ENCODE peak calls at places on chromosomes 3 and 15, in six cellular contexts. S is right lobe of liver, J is kidney epithelial cell, H is IMR-90, T is lower lobe of right lung, A is cardiac fibroblast. P is an unnamed sample.

GRCh38 chr15:100734606-100735005 is 132.2 kb downstream of the ASB7 start:
- DNase-seq in S (no peak), J (no peak), H (no peak), T (no peak), A (no peak), P (no peak)

GRCh38 chr3:38327335-38328009 is 19.1 kb upstream of the XYLB start:
- DNase-seq in S (no peak), J (peak; percentile 61), H (peak; percentile 56), T (no peak), A (peak; percentile 33), P (no peak)

GRCh38 chr15:92665100-92665555 is 9.6 kb upstream of the FAM174B start:
- DNase-seq in S (no peak), J (no peak), H (peak; percentile 69), T (no peak), A (peak; percentile 87), P (no peak)

GRCh38 chr3:185060655-185061054 is 92.2 kb downstream of the C3orf70 start:
- DNase-seq in S (no peak), J (no peak), H (no peak), T (no peak), A (no peak), P (no peak)

GRCh38 chr3:10949197-10949596 is 43.4 kb upstream of the SLC6A1 start:
- DNase-seq in S (no peak), J (no peak), H (no peak), T (no peak), A (no peak), P (no peak)

GRCh38 chr15:96181873-96182301 is 148.6 kb upstream of the NR2F2 start:
- DNase-seq in S (peak; percentile 79), J (no peak), H (peak; percentile 88), T (no peak), A (peak; percentile 92), P (no peak)

GRCh38 chr3:116256843-116257485 is 188.3 kb downstream of the LSAMP start:
- DNase-seq in S (no peak), J (peak; percentile 21), H (peak; percentile 3), T (no peak), A (no peak), P (peak; percentile 6)

GRCh38 chr3:129575987-129576364 is 30.5 kb downstream of the PLXND1 start:
- DNase-seq in S (no peak), J (no peak), H (no peak), T (no peak), A (no peak), P (no peak)

GRCh38 chr15:74779162-74779648 is 2.7 kb upstream of the CSK start:
- DNase-seq in S (no peak), J (no peak), H (no peak), T (no peak), A (no peak), P (no peak)

GRCh38 chr3:111924283-111924682 is 54.5 kb upstream of the ABHD10 start:
- DNase-seq in S (peak; percentile 90), J (no peak), H (no peak), T (peak; percentile 50), A (peak; percentile 34), P (no peak)

GRCh38 chr3:133843634-133844033 is 38.0 kb downstream of the SRPRB start:
- DNase-seq in S (no peak), J (peak; percentile 72), H (peak; percentile 89), T (no peak), A (peak; percentile 29), P (no peak)

GRCh38 chr3:31275038-31275562 is 257.6 kb upstream of the STT3B start:
- DNase-seq in S (no peak), J (peak; percentile 7), H (peak; percentile 64), T (no peak), A (peak; percentile 89), P (no peak)

GRCh38 chr3:32109256-32109655 is 2.8 kb downstream of the GPD1L start:
- DNase-seq in S (peak; percentile 61), J (no peak), H (peak; percentile 39), T (peak; percentile 89), A (peak; percentile 94), P (no peak)

GRCh38 chr3:115156255-115156654 is 9.2 kb upstream of the ZBTB20 start:
- DNase-seq in S (no peak), J (no peak), H (no peak), T (no peak), A (no peak), P (no peak)

GRCh38 chr15:70974004-70974832 is 81.6 kb downstream of the LRRC49 start:
- DNase-seq in S (no peak), J (no peak), H (peak; percentile 83), T (no peak), A (peak; percentile 81), P (no peak)

GRCh38 chr15:62394079-62394478 is 229.0 kb upstream of the C2CD4B start:
- DNase-seq in S (no peak), J (no peak), H (peak; percentile 38), T (no peak), A (peak; percentile 17), P (no peak)

GRCh38 chr3:187807086-187807862 is 62.0 kb upstream of the BCL6 start:
- DNase-seq in S (no peak), J (no peak), H (peak; percentile 84), T (no peak), A (peak; percentile 25), P (no peak)

GRCh38 chr3:24110051-24110450 is 165.0 kb downstream of the NR1D2 start:
- DNase-seq in S (no peak), J (no peak), H (no peak), T (no peak), A (peak; percentile 17), P (no peak)

GRCh38 chr3:43995078-43995928 is 246.4 kb upstream of the TOPAZ1 start:
- DNase-seq in S (no peak), J (no peak), H (no peak), T (peak; percentile 44), A (peak; percentile 11), P (peak; percentile 63)

GRCh38 chr3:63814300-63814699 is 4.8 kb upstream of the C3orf49 start:
- DNase-seq in S (no peak), J (no peak), H (peak; percentile 18), T (no peak), A (peak; percentile 22), P (no peak)

GRCh38 chr3:71006810-71007785 is 576.4 kb downstream of the FOXP1 start:
- DNase-seq in S (no peak), J (no peak), H (no peak), T (no peak), A (peak; percentile 51), P (no peak)
- TF ChIP-seq CTCF in S (peak; percentile 53), J (peak; percentile 16), H (peak; percentile 30), T (peak; percentile 53), A (no peak), P (peak; percentile 53)

GRCh38 chr3:14989943-14990753 is 42.8 kb downstream of the NR2C2 start:
- DNase-seq in S (peak; percentile 82), J (no peak), H (no peak), T (no peak), A (peak; percentile 51), P (peak; percentile 6)

GRCh38 chr3:14991148-14991742 is 43.9 kb downstream of the NR2C2 start:
- DNase-seq in S (no peak), J (no peak), H (no peak), T (no peak), A (peak; percentile 15), P (no peak)

GRCh38 chr3:14991818-14992612 is 44.6 kb downstream of the NR2C2 start:
- DNase-seq in S (no peak), J (no peak), H (peak; percentile 18), T (no peak), A (no peak), P (no peak)

GRCh38 chr3:14984581-14985113 is 37.3 kb downstream of the NR2C2 start:
- DNase-seq in S (no peak), J (no peak), H (no peak), T (no peak), A (no peak), P (no peak)

DNA sequence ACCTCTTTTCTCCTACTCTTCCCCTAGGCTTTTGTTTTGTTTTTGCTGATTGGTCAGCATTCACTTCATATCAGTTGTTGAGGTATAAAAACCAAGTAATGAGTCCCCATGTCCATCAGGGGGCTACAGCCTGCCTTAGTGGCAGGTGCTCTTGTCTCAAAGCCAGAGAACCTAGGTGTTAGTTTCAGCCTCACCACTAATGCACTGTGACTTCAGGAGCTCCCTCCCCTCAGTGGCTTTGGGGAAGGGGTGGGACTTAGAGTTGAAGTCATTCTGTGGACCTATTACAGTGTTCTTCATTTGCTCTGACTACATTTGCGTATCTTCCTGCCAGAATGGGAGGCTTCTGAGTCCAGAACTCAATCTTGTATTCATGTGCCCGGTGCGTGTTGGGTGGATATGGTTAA is 41.6 kb downstream of the NR2C2 start:
- DNase-seq in S (no peak), J (no peak), H (no peak), T (no peak), A (no peak), P (no peak)
- TF ChIP-seq CTCF in S (no peak), J (no peak), H (no peak), T (no peak), A (no peak), P (no peak)

GRCh38 chr3:157856078-157856939 is 249.9 kb downstream of the SHOX2 start:
- DNase-seq in S (no peak), J (no peak), H (no peak), T (no peak), A (no peak), P (no peak)
- TF ChIP-seq CTCF in S (no peak), J (no peak), H (no peak), T (no peak), A (no peak), P (no peak)

GRCh38 chr3:8705575-8705974 is 28.0 kb upstream of the CAV3 start:
- DNase-seq in S (no peak), J (no peak), H (no peak), T (no peak), A (no peak), P (no peak)

GRCh38 chr3:8702560-8702959 is 31.0 kb upstream of the CAV3 start:
- DNase-seq in S (no peak), J (no peak), H (no peak), T (no peak), A (no peak), P (peak; percentile 32)
- TF ChIP-seq CTCF in S (no peak), J (peak; percentile 27), H (peak; percentile 33), T (no peak), A (peak; percentile 37), P (peak; percentile 48)

DNA sequence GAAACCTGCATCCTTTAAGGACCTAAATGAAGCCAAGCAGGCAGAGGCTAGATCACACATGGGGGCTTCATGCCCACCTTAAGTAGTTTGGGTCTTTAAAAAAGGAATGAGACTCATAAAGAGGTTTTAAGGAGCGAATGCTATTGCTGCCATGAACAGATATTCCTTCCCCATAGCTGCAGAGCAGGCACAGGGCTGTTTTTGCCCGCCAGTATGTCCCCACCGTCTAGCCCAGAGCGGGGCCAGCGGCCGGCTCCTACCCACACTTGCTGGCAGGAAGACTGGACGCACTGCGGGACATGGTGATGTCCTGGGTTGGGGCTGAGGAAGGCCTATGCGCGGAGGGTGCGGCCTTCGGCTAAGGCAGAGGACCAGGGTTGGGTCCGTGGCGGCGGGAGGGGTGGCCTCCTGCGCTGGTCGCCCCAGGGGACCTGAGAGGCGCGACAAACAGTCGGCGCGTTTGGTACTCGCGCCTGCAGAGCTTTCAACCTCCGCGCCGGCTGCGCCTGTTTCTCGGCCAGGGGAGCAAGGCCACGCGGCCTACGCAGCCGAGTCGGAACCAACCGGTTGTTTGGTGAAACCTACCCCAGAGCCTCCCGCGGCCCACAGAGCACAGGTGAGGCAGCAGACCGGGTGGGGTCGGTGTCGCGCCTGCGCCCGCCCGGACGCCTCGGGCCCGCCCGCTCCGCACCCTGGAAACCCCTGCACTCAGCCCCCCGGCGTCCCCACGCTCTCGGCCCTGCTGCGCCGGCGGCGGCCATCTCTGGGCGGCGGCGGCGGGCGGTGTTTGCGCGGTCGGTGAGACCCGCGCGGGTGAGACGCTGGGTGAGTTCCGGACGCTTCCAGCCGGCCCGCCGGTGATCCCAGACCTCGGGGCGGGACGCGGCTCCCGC is at the start of gene FAIM:
- DNase-seq in S (peak; percentile 73), J (no peak), H (peak; percentile 62), T (peak; percentile 84), A (peak; percentile 76), P (peak; percentile 71)
- TF ChIP-seq CTCF in S (no peak), J (no peak), H (no peak), T (no peak), A (no peak), P (no peak)